ENCODE peak calls at places on chromosomes 7 and 10, in nine cellular contexts. I is tibial artery; U is left ventricle myocardium inferior; K is CD8-positive, alpha-beta T cell; C is CD4-positive, alpha-beta T cell; T is left lung; L is HFFc6; P is mucosa of descending colon; R is ovary. V is an unnamed sample.

GRCh38 chr10:72081210-72081609 is 7.1 kb downstream of the SPOCK2 start:
- DNase-seq in I (no peak), R (no peak), L (no peak), U (no peak), P (no peak), T (no peak), K (no peak), C (no peak), V (no peak)

GRCh38 chr10:17617031-17617911 is at the start of gene HACD1:
- DNase-seq in R (peak; percentile 43), L (peak; percentile 71), U (peak; percentile 74), K (peak; percentile 39), C (peak; percentile 16), T (peak; percentile 93), P (peak; percentile 74), I (peak; percentile 81), V (peak; percentile 72)

GRCh38 chr10:49486009-49486408 is 52.9 kb downstream of the ERCC6 start:
- DNase-seq in T (no peak), I (no peak), K (no peak), L (no peak), P (no peak), U (no peak), R (no peak), C (no peak), V (no peak)

GRCh38 chr10:62619409-62619730 is 185.2 kb upstream of the ADO start:
- DNase-seq in C (no peak), R (no peak), L (no peak), P (no peak), K (no peak), U (no peak), I (no peak), T (no peak), V (no peak)

GRCh38 chr10:1398626-1399410 is 338.5 kb downstream of the ADARB2 start:
- DNase-seq in L (no peak), K (no peak), P (no peak), T (no peak), C (no peak), R (no peak), I (no peak), U (no peak), V (no peak)

GRCh38 chr7:4472739-4473138 is 209.4 kb upstream of the FOXK1 start:
- DNase-seq in L (no peak), U (no peak), K (no peak), P (no peak), C (no peak), I (no peak), R (no peak), T (no peak), V (no peak)

GRCh38 chr10:70191906-70192305 is 21.6 kb upstream of the SAR1A start:
- DNase-seq in P (no peak), K (no peak), I (no peak), U (no peak), L (peak; percentile 94), C (no peak), T (no peak), R (no peak), V (no peak)

GRCh38 chr7:99120916-99121315 is 23.0 kb downstream of the SMURF1 start:
- DNase-seq in I (no peak), R (no peak), L (no peak), T (no peak), U (no peak), P (no peak), K (no peak), C (no peak), V (no peak)

GRCh38 chr10:718143-718700 is 28.8 kb upstream of the DIP2C start:
- DNase-seq in I (no peak), L (no peak), U (no peak), R (no peak), C (no peak), P (no peak), T (no peak), K (no peak), V (no peak)

GRCh38 chr10:11782793-11783557 is 40.2 kb upstream of the PROSER2 start:
- DNase-seq in C (no peak), R (no peak), P (no peak), L (peak; percentile 65), T (no peak), U (no peak), K (no peak), I (no peak), V (peak; percentile 24)

GRCh38 chr10:120436431-120437142 is 20.4 kb upstream of the PLPP4 start:
- DNase-seq in K (no peak), P (no peak), L (peak; percentile 63), U (no peak), T (no peak), I (no peak), R (no peak), C (no peak), V (no peak)

GRCh38 chr7:155506854-155507337 is 39.5 kb downstream of the CNPY1 start:
- DNase-seq in R (no peak), P (no peak), C (no peak), L (no peak), T (no peak), U (no peak), K (no peak), I (no peak), V (no peak)

GRCh38 chr7:149772821-149773425 is 465 bp downstream of the ZNF467 start:
- DNase-seq in T (peak; percentile 91), I (no peak), U (no peak), L (no peak), K (peak; percentile 41), P (peak; percentile 66), R (peak; percentile 30), C (peak; percentile 18), V (peak; percentile 48)

GRCh38 chr10:23499317-23499716 is 60.4 kb downstream of the OTUD1 start:
- DNase-seq in I (no peak), K (no peak), L (no peak), R (no peak), U (no peak), P (no peak), C (no peak), T (no peak), V (no peak)

GRCh38 chr10:48651839-48652238 is 32.8 kb upstream of the WDFY4 start:
- DNase-seq in I (no peak), C (no peak), T (no peak), P (no peak), R (no peak), K (no peak), U (no peak), L (no peak), V (no peak)

GRCh38 chr7:47982610-47983009 is 3.2 kb upstream of the HUS1 start:
- DNase-seq in I (no peak), C (no peak), U (no peak), T (no peak), K (no peak), R (no peak), P (no peak), L (no peak), V (no peak)

GRCh38 chr7:42180806-42181205 is 56.2 kb downstream of the GLI3 start:
- DNase-seq in I (no peak), U (no peak), L (no peak), R (no peak), C (no peak), K (no peak), P (no peak), T (no peak), V (no peak)

GRCh38 chr10:11330383-11331020 is 280.9 kb downstream of the USP6NL start:
- DNase-seq in U (no peak), I (no peak), R (no peak), C (no peak), T (no peak), K (no peak), L (peak; percentile 6), P (no peak), V (no peak)

GRCh38 chr7:1666251-1666778 is 3.8 kb upstream of the ELFN1 start:
- DNase-seq in C (no peak), I (no peak), U (no peak), K (no peak), T (peak; percentile 68), L (no peak), R (no peak), P (no peak), V (peak; percentile 35)

GRCh38 chr10:63157845-63158624 is 24.9 kb downstream of the NRBF2 start:
- DNase-seq in T (no peak), I (no peak), L (peak; percentile 77), K (peak; percentile 49), R (peak; percentile 17), C (peak; percentile 10), P (no peak), U (no peak), V (peak; percentile 46)

GRCh38 chr10:129259128-129259527 is 207.9 kb upstream of the MGMT start:
- DNase-seq in P (no peak), L (no peak), U (no peak), R (no peak), T (no peak), K (no peak), I (no peak), C (no peak), V (no peak)

GRCh38 chr7:120254845-120255244 is 18.1 kb upstream of the KCND2 start:
- DNase-seq in P (no peak), U (no peak), L (no peak), I (no peak), R (no peak), T (no peak), K (no peak), C (no peak), V (no peak)
- TF ChIP-seq CTCF in P (no peak), U (no peak), L (no peak), I (no peak), R (no peak), T (no peak), K (no peak), C (no peak), V (no peak)

DNA sequence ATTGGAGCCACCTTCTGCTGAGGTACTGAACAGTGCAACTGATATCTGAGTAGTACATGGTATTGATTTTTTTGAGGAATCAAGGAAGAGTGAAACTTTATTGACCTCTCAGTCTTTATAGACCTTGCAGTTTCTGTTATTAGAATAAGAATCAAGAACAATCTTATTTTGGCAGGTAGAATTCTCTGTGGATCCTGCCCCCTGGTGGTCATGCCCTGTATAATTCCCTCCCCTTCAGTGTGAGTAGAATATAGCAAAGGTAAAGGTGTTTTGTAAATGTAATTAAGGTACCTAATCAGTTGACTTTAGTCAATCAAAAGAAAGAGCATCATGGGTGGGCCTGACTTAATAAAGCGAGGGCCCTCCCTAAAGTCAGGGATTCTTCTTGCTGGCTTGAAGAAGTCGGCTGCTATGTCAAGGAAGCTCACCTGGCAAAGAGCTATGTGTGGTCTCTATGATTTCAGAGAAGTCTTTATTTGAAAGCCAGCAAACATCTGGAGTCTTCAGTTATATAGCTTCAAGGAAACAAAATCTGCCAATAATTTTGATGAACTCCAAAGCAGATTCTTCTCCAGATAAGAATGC is 142.8 kb downstream of the LSM5 start:
- DNase-seq in C (no peak), L (no peak), T (no peak), K (no peak), I (no peak), R (no peak), P (no peak), U (no peak), V (no peak)
- TF ChIP-seq CTCF in C (peak; percentile 44), L (peak; percentile 82), T (peak; percentile 63), K (no peak), I (peak; percentile 56), R (no peak), P (no peak), U (peak; percentile 68), V (peak; percentile 84)

GRCh38 chr7:28549998-28550397 is 137.7 kb downstream of the CREB5 start:
- DNase-seq in C (no peak), U (no peak), K (no peak), T (no peak), L (no peak), I (no peak), P (no peak), R (no peak), V (no peak)
- TF ChIP-seq CTCF in C (no peak), U (no peak), K (no peak), T (no peak), L (no peak), I (no peak), P (no peak), R (no peak), V (no peak)

GRCh38 chr10:91552706-91553105 is 80.2 kb downstream of the PPP1R3C start:
- DNase-seq in I (no peak), T (no peak), P (no peak), L (no peak), U (peak; percentile 29), C (no peak), R (peak; percentile 23), K (no peak), V (no peak)
- TF ChIP-seq CTCF in I (peak; percentile 19), T (no peak), P (no peak), L (peak; percentile 67), U (peak; percentile 73), C (no peak), R (peak; percentile 24), K (no peak), V (no peak)